ENCODE peak calls at places on chromosomes 16 and 17, in ten cellular contexts. One of them, this sample, is unnamed.

GRCh38 chr16:88754109-88754911 is 30.7 kb downstream of the PIEZO1 start:
- DNase-seq in RWPE1: no peak
- DNase-seq in A172: no peak
- DNase-seq in NCI-H1436: no peak
- DNase-seq in A549: no peak
- DNase-seq in GM23248: no peak
- DNase-seq in NCI-H460: no peak
- DNase-seq in trophoblast cell: no peak
- DNase-seq in stimulated activated CD4-positive, alpha-beta T cell treated with anti-CD3 and anti-CD28 coated beads, Interleukin-15, amount 100 ng/mL, for 1 hour: no peak
- DNase-seq in C1 segment of cervical spinal cord: no peak
- DNase-seq in this sample: no peak

GRCh38 chr16:81204794-81205680 is 33.5 kb upstream of the BCO1 start:
- DNase-seq in trophoblast cell: peak
- DNase-seq in C1 segment of cervical spinal cord: peak
- DNase-seq in RWPE1: peak
- DNase-seq in NCI-H1436: peak
- DNase-seq in A172: peak
- DNase-seq in GM23248: peak
- DNase-seq in stimulated activated CD4-positive, alpha-beta T cell treated with anti-CD3 and anti-CD28 coated beads, Interleukin-15, amount 100 ng/mL, for 1 hour: no peak
- DNase-seq in A549: peak
- DNase-seq in NCI-H460: peak
- DNase-seq in this sample: no peak

GRCh38 chr16:7025616-7026190 is 306.9 kb upstream of the RBFOX1 start:
- DNase-seq in C1 segment of cervical spinal cord: peak
- DNase-seq in GM23248: peak
- DNase-seq in NCI-H460: peak
- DNase-seq in NCI-H1436: peak
- DNase-seq in A549: peak
- DNase-seq in RWPE1: peak
- DNase-seq in stimulated activated CD4-positive, alpha-beta T cell treated with anti-CD3 and anti-CD28 coated beads, Interleukin-15, amount 100 ng/mL, for 1 hour: no peak
- DNase-seq in trophoblast cell: peak
- DNase-seq in A172: peak
- DNase-seq in this sample: peak

GRCh38 chr16:49825006-49825405 is 30.9 kb downstream of the ZNF423 start:
- DNase-seq in A172: no peak
- DNase-seq in C1 segment of cervical spinal cord: no peak
- DNase-seq in A549: no peak
- DNase-seq in NCI-H460: no peak
- DNase-seq in NCI-H1436: no peak
- DNase-seq in GM23248: no peak
- DNase-seq in RWPE1: no peak
- DNase-seq in stimulated activated CD4-positive, alpha-beta T cell treated with anti-CD3 and anti-CD28 coated beads, Interleukin-15, amount 100 ng/mL, for 1 hour: no peak
- DNase-seq in trophoblast cell: no peak
- DNase-seq in this sample: no peak

GRCh38 chr17:61221597-61222471 is 177.8 kb upstream of the TBX2 start:
- DNase-seq in RWPE1: no peak
- DNase-seq in NCI-H460: no peak
- DNase-seq in stimulated activated CD4-positive, alpha-beta T cell treated with anti-CD3 and anti-CD28 coated beads, Interleukin-15, amount 100 ng/mL, for 1 hour: no peak
- DNase-seq in trophoblast cell: no peak
- DNase-seq in GM23248: no peak
- DNase-seq in A172: peak
- DNase-seq in A549: no peak
- DNase-seq in C1 segment of cervical spinal cord: no peak
- DNase-seq in NCI-H1436: no peak
- DNase-seq in this sample: no peak

GRCh38 chr16:1333149-1333812 is at the start of gene BAIAP3:
- DNase-seq in C1 segment of cervical spinal cord: no peak
- DNase-seq in stimulated activated CD4-positive, alpha-beta T cell treated with anti-CD3 and anti-CD28 coated beads, Interleukin-15, amount 100 ng/mL, for 1 hour: no peak
- DNase-seq in NCI-H1436: no peak
- DNase-seq in trophoblast cell: no peak
- DNase-seq in NCI-H460: peak
- DNase-seq in RWPE1: peak
- DNase-seq in GM23248: peak
- DNase-seq in A172: no peak
- DNase-seq in A549: peak
- DNase-seq in this sample: peak

GRCh38 chr17:81927653-81928496 is at the start of gene MAFG:
- DNase-seq in NCI-H1436: peak
- DNase-seq in NCI-H460: peak
- DNase-seq in A549: peak
- DNase-seq in trophoblast cell: peak
- DNase-seq in C1 segment of cervical spinal cord: peak
- DNase-seq in GM23248: peak
- DNase-seq in stimulated activated CD4-positive, alpha-beta T cell treated with anti-CD3 and anti-CD28 coated beads, Interleukin-15, amount 100 ng/mL, for 1 hour: peak
- DNase-seq in RWPE1: peak
- DNase-seq in A172: peak
- DNase-seq in this sample: peak

GRCh38 chr16:80631581-80631980 is 90.8 kb downstream of the DYNLRB2 start:
- DNase-seq in A172: peak
- DNase-seq in C1 segment of cervical spinal cord: no peak
- DNase-seq in RWPE1: no peak
- DNase-seq in NCI-H460: no peak
- DNase-seq in A549: no peak
- DNase-seq in NCI-H1436: no peak
- DNase-seq in GM23248: peak
- DNase-seq in stimulated activated CD4-positive, alpha-beta T cell treated with anti-CD3 and anti-CD28 coated beads, Interleukin-15, amount 100 ng/mL, for 1 hour: no peak
- DNase-seq in trophoblast cell: no peak
- DNase-seq in this sample: no peak

GRCh38 chr16:27740496-27741201 is 190.7 kb downstream of the KATNIP start:
- DNase-seq in A549: no peak
- DNase-seq in RWPE1: no peak
- DNase-seq in stimulated activated CD4-positive, alpha-beta T cell treated with anti-CD3 and anti-CD28 coated beads, Interleukin-15, amount 100 ng/mL, for 1 hour: no peak
- DNase-seq in NCI-H460: no peak
- DNase-seq in A172: peak
- DNase-seq in GM23248: no peak
- DNase-seq in trophoblast cell: no peak
- DNase-seq in NCI-H1436: no peak
- DNase-seq in C1 segment of cervical spinal cord: no peak
- DNase-seq in this sample: no peak

GRCh38 chr17:66322764-66323163 is 20.4 kb downstream of the PRKCA start:
- DNase-seq in trophoblast cell: no peak
- DNase-seq in A172: no peak
- DNase-seq in stimulated activated CD4-positive, alpha-beta T cell treated with anti-CD3 and anti-CD28 coated beads, Interleukin-15, amount 100 ng/mL, for 1 hour: no peak
- DNase-seq in A549: no peak
- DNase-seq in GM23248: no peak
- DNase-seq in RWPE1: no peak
- DNase-seq in NCI-H1436: no peak
- DNase-seq in NCI-H460: no peak
- DNase-seq in C1 segment of cervical spinal cord: no peak
- DNase-seq in this sample: no peak

GRCh38 chr17:30952645-30953393 is 18.0 kb upstream of the RNF135 start:
- DNase-seq in RWPE1: no peak
- DNase-seq in A549: no peak
- DNase-seq in GM23248: no peak
- DNase-seq in A172: no peak
- DNase-seq in trophoblast cell: no peak
- DNase-seq in NCI-H1436: no peak
- DNase-seq in stimulated activated CD4-positive, alpha-beta T cell treated with anti-CD3 and anti-CD28 coated beads, Interleukin-15, amount 100 ng/mL, for 1 hour: no peak
- DNase-seq in NCI-H460: no peak
- DNase-seq in C1 segment of cervical spinal cord: no peak
- DNase-seq in this sample: no peak

GRCh38 chr16:72612271-72612670 is 435.7 kb downstream of the ZFHX3 start:
- DNase-seq in stimulated activated CD4-positive, alpha-beta T cell treated with anti-CD3 and anti-CD28 coated beads, Interleukin-15, amount 100 ng/mL, for 1 hour: no peak
- DNase-seq in C1 segment of cervical spinal cord: no peak
- DNase-seq in RWPE1: no peak
- DNase-seq in NCI-H1436: no peak
- DNase-seq in NCI-H460: no peak
- DNase-seq in GM23248: peak
- DNase-seq in A172: no peak
- DNase-seq in trophoblast cell: no peak
- DNase-seq in A549: no peak
- DNase-seq in this sample: no peak

GRCh38 chr16:4052801-4053662 is 63.2 kb downstream of the ADCY9 start:
- DNase-seq in A549: no peak
- DNase-seq in C1 segment of cervical spinal cord: peak
- DNase-seq in A172: peak
- DNase-seq in stimulated activated CD4-positive, alpha-beta T cell treated with anti-CD3 and anti-CD28 coated beads, Interleukin-15, amount 100 ng/mL, for 1 hour: no peak
- DNase-seq in trophoblast cell: no peak
- DNase-seq in RWPE1: no peak
- DNase-seq in NCI-H460: peak
- DNase-seq in NCI-H1436: peak
- DNase-seq in GM23248: peak
- DNase-seq in this sample: peak

GRCh38 chr17:79007504-79008381 is 1.8 kb downstream of the CANT1 start:
- DNase-seq in A172: no peak
- DNase-seq in C1 segment of cervical spinal cord: no peak
- DNase-seq in NCI-H460: no peak
- DNase-seq in trophoblast cell: no peak
- DNase-seq in stimulated activated CD4-positive, alpha-beta T cell treated with anti-CD3 and anti-CD28 coated beads, Interleukin-15, amount 100 ng/mL, for 1 hour: no peak
- DNase-seq in A549: no peak
- DNase-seq in NCI-H1436: no peak
- DNase-seq in RWPE1: no peak
- DNase-seq in GM23248: peak
- DNase-seq in this sample: peak

GRCh38 chr16:970379-970765 is 412 bp downstream of the LMF1 start:
- DNase-seq in stimulated activated CD4-positive, alpha-beta T cell treated with anti-CD3 and anti-CD28 coated beads, Interleukin-15, amount 100 ng/mL, for 1 hour: no peak
- DNase-seq in A172: no peak
- DNase-seq in RWPE1: peak
- DNase-seq in trophoblast cell: no peak
- DNase-seq in NCI-H460: no peak
- DNase-seq in C1 segment of cervical spinal cord: no peak
- DNase-seq in NCI-H1436: no peak
- DNase-seq in GM23248: peak
- DNase-seq in A549: no peak
- DNase-seq in this sample: no peak

GRCh38 chr17:44360826-44361225 is 2.8 kb downstream of the FAM171A2 start:
- DNase-seq in trophoblast cell: no peak
- DNase-seq in stimulated activated CD4-positive, alpha-beta T cell treated with anti-CD3 and anti-CD28 coated beads, Interleukin-15, amount 100 ng/mL, for 1 hour: no peak
- DNase-seq in C1 segment of cervical spinal cord: no peak
- DNase-seq in A549: no peak
- DNase-seq in NCI-H1436: no peak
- DNase-seq in A172: no peak
- DNase-seq in RWPE1: no peak
- DNase-seq in GM23248: peak
- DNase-seq in NCI-H460: no peak
- DNase-seq in this sample: no peak

GRCh38 chr17:57761887-57762286 is 16.8 kb upstream of the CCDC182 start:
- DNase-seq in stimulated activated CD4-positive, alpha-beta T cell treated with anti-CD3 and anti-CD28 coated beads, Interleukin-15, amount 100 ng/mL, for 1 hour: no peak
- DNase-seq in A172: no peak
- DNase-seq in RWPE1: no peak
- DNase-seq in NCI-H460: no peak
- DNase-seq in A549: no peak
- DNase-seq in NCI-H1436: no peak
- DNase-seq in C1 segment of cervical spinal cord: no peak
- DNase-seq in GM23248: no peak
- DNase-seq in trophoblast cell: no peak
- DNase-seq in this sample: no peak

GRCh38 chr17:4043862-4044261 is 79.6 kb upstream of the ATP2A3 start:
- DNase-seq in GM23248: no peak
- DNase-seq in stimulated activated CD4-positive, alpha-beta T cell treated with anti-CD3 and anti-CD28 coated beads, Interleukin-15, amount 100 ng/mL, for 1 hour: peak
- DNase-seq in NCI-H460: no peak
- DNase-seq in RWPE1: no peak
- DNase-seq in A172: no peak
- DNase-seq in A549: no peak
- DNase-seq in NCI-H1436: no peak
- DNase-seq in trophoblast cell: no peak
- DNase-seq in C1 segment of cervical spinal cord: no peak
- DNase-seq in this sample: no peak

GRCh38 chr16:12228607-12229499 is 252.3 kb downstream of the SNX29 start:
- DNase-seq in RWPE1: peak
- DNase-seq in NCI-H460: peak
- DNase-seq in C1 segment of cervical spinal cord: peak
- DNase-seq in trophoblast cell: peak
- DNase-seq in A549: peak
- DNase-seq in stimulated activated CD4-positive, alpha-beta T cell treated with anti-CD3 and anti-CD28 coated beads, Interleukin-15, amount 100 ng/mL, for 1 hour: no peak
- DNase-seq in GM23248: peak
- DNase-seq in A172: peak
- DNase-seq in NCI-H1436: peak
- DNase-seq in this sample: peak

GRCh38 chr17:11454096-11454495 is 144.2 kb upstream of the DNAH9 start:
- DNase-seq in C1 segment of cervical spinal cord: no peak
- DNase-seq in A172: no peak
- DNase-seq in GM23248: no peak
- DNase-seq in NCI-H460: no peak
- DNase-seq in RWPE1: no peak
- DNase-seq in stimulated activated CD4-positive, alpha-beta T cell treated with anti-CD3 and anti-CD28 coated beads, Interleukin-15, amount 100 ng/mL, for 1 hour: no peak
- DNase-seq in NCI-H1436: no peak
- DNase-seq in A549: no peak
- DNase-seq in trophoblast cell: no peak
- DNase-seq in this sample: no peak

GRCh38 chr17:43873091-43873490 is 26.1 kb downstream of the CD300LG start:
- DNase-seq in A172: no peak
- DNase-seq in GM23248: no peak
- DNase-seq in NCI-H1436: no peak
- DNase-seq in trophoblast cell: no peak
- DNase-seq in A549: no peak
- DNase-seq in C1 segment of cervical spinal cord: no peak
- DNase-seq in stimulated activated CD4-positive, alpha-beta T cell treated with anti-CD3 and anti-CD28 coated beads, Interleukin-15, amount 100 ng/mL, for 1 hour: no peak
- DNase-seq in RWPE1: no peak
- DNase-seq in NCI-H460: no peak
- DNase-seq in this sample: no peak

GRCh38 chr17:3558603-3559269 is 1.1 kb upstream of the TRPV3 start:
- DNase-seq in A549: no peak
- DNase-seq in stimulated activated CD4-positive, alpha-beta T cell treated with anti-CD3 and anti-CD28 coated beads, Interleukin-15, amount 100 ng/mL, for 1 hour: peak
- DNase-seq in NCI-H460: no peak
- DNase-seq in RWPE1: peak
- DNase-seq in A172: peak
- DNase-seq in trophoblast cell: peak
- DNase-seq in NCI-H1436: no peak
- DNase-seq in C1 segment of cervical spinal cord: no peak
- DNase-seq in GM23248: peak
- DNase-seq in this sample: peak

GRCh38 chr17:7684856-7685532 is 2.3 kb downstream of the TP53 start:
- DNase-seq in C1 segment of cervical spinal cord: no peak
- DNase-seq in NCI-H460: no peak
- DNase-seq in trophoblast cell: no peak
- DNase-seq in RWPE1: no peak
- DNase-seq in A549: no peak
- DNase-seq in GM23248: no peak
- DNase-seq in A172: peak
- DNase-seq in stimulated activated CD4-positive, alpha-beta T cell treated with anti-CD3 and anti-CD28 coated beads, Interleukin-15, amount 100 ng/mL, for 1 hour: no peak
- DNase-seq in NCI-H1436: no peak
- DNase-seq in this sample: no peak

GRCh38 chr17:76714822-76715461 is 4.2 kb upstream of the MXRA7 start:
- DNase-seq in A172: peak
- DNase-seq in C1 segment of cervical spinal cord: peak
- DNase-seq in GM23248: peak
- DNase-seq in NCI-H1436: peak
- DNase-seq in A549: peak
- DNase-seq in RWPE1: no peak
- DNase-seq in stimulated activated CD4-positive, alpha-beta T cell treated with anti-CD3 and anti-CD28 coated beads, Interleukin-15, amount 100 ng/mL, for 1 hour: peak
- DNase-seq in trophoblast cell: peak
- DNase-seq in NCI-H460: no peak
- DNase-seq in this sample: peak

GRCh38 chr17:58300336-58300735 is 19.6 kb upstream of the MPO start:
- DNase-seq in trophoblast cell: no peak
- DNase-seq in NCI-H460: no peak
- DNase-seq in stimulated activated CD4-positive, alpha-beta T cell treated with anti-CD3 and anti-CD28 coated beads, Interleukin-15, amount 100 ng/mL, for 1 hour: no peak
- DNase-seq in RWPE1: no peak
- DNase-seq in A549: no peak
- DNase-seq in C1 segment of cervical spinal cord: no peak
- DNase-seq in NCI-H1436: no peak
- DNase-seq in A172: no peak
- DNase-seq in GM23248: no peak
- DNase-seq in this sample: no peak

GRCh38 chr16:79997257-79997656 is 396.7 kb upstream of the MAF start:
- DNase-seq in GM23248: peak
- DNase-seq in NCI-H1436: no peak
- DNase-seq in C1 segment of cervical spinal cord: no peak
- DNase-seq in NCI-H460: no peak
- DNase-seq in stimulated activated CD4-positive, alpha-beta T cell treated with anti-CD3 and anti-CD28 coated beads, Interleukin-15, amount 100 ng/mL, for 1 hour: no peak
- DNase-seq in trophoblast cell: no peak
- DNase-seq in A172: no peak
- DNase-seq in A549: peak
- DNase-seq in RWPE1: no peak
- DNase-seq in this sample: no peak

GRCh38 chr16:3810198-3810664 is 70.3 kb downstream of the CREBBP start:
- DNase-seq in trophoblast cell: no peak
- DNase-seq in RWPE1: no peak
- DNase-seq in GM23248: no peak
- DNase-seq in C1 segment of cervical spinal cord: no peak
- DNase-seq in A549: no peak
- DNase-seq in NCI-H1436: no peak
- DNase-seq in A172: no peak
- DNase-seq in NCI-H460: no peak
- DNase-seq in stimulated activated CD4-positive, alpha-beta T cell treated with anti-CD3 and anti-CD28 coated beads, Interleukin-15, amount 100 ng/mL, for 1 hour: no peak
- DNase-seq in this sample: no peak

GRCh38 chr16:22198547-22199293 is 7.4 kb upstream of the EEF2K start:
- DNase-seq in NCI-H460: no peak
- DNase-seq in A549: peak
- DNase-seq in trophoblast cell: no peak
- DNase-seq in A172: peak
- DNase-seq in GM23248: peak
- DNase-seq in RWPE1: no peak
- DNase-seq in C1 segment of cervical spinal cord: no peak
- DNase-seq in NCI-H1436: no peak
- DNase-seq in stimulated activated CD4-positive, alpha-beta T cell treated with anti-CD3 and anti-CD28 coated beads, Interleukin-15, amount 100 ng/mL, for 1 hour: no peak
- DNase-seq in this sample: no peak